ENCODE peak calls at places on chromosomes 4 and X, in four cellular contexts. E is neuronal stem cell, N is IMR-90, A is H9. K is an unnamed sample.

GRCh38 chr4:185671496-185671895 is 136.2 kb upstream of the PDLIM3 start:
- DNase-seq in N (no peak), E (no peak), A (no peak), K (no peak)

GRCh38 chr4:141464366-141464765 is 172.0 kb upstream of the IL15 start:
- DNase-seq in N (no peak), A (no peak), E (no peak), K (no peak)

GRCh38 chr4:37663552-37663951 is 22.6 kb downstream of the RELL1 start:
- DNase-seq in E (no peak), N (no peak), A (no peak), K (no peak)

GRCh38 chr4:89249313-89249712 is 58.3 kb downstream of the GPRIN3 start:
- DNase-seq in A (no peak), E (no peak), N (no peak), K (no peak)

GRCh38 chr4:137425281-137425680 is 107.0 kb downstream of the PCDH18 start:
- DNase-seq in A (no peak), E (no peak), N (no peak), K (no peak)

GRCh38 chr4:168766537-168767316 is 243.3 kb downstream of the CBR4 start:
- DNase-seq in A (no peak), E (no peak), N (peak; percentile 88), K (peak; percentile 82)

GRCh38 chr4:138320030-138320429 is 77.9 kb upstream of the SLC7A11 start:
- DNase-seq in A (no peak), N (no peak), E (no peak), K (no peak)

GRCh38 chr4:141275834-141276233 is 55.1 kb downstream of the ZNF330 start:
- DNase-seq in N (peak; percentile 94), E (no peak), A (no peak), K (peak; percentile 31)

GRCh38 chrX:153627675-153628111 is 19.3 kb upstream of the DUSP9 start:
- DNase-seq in E (no peak), A (no peak), N (no peak), K (no peak)

GRCh38 chr4:1172971-1173757 is 781 bp upstream of the SPON2 start:
- DNase-seq in A (peak; percentile 59), E (no peak), N (peak; percentile 78), K (peak; percentile 98)

GRCh38 chr4:1170156-1170804 is 2.1 kb downstream of the SPON2 start:
- DNase-seq in A (no peak), N (no peak), E (no peak), K (peak; percentile 19)

GRCh38 chr4:1170805-1171305 is 1.5 kb downstream of the SPON2 start:
- DNase-seq in N (no peak), E (no peak), A (no peak), K (peak; percentile 32)

GRCh38 chr4:1171306-1172227 is 816 bp downstream of the SPON2 start:
- DNase-seq in N (no peak), A (peak; percentile 59), E (no peak), K (no peak)

DNA sequence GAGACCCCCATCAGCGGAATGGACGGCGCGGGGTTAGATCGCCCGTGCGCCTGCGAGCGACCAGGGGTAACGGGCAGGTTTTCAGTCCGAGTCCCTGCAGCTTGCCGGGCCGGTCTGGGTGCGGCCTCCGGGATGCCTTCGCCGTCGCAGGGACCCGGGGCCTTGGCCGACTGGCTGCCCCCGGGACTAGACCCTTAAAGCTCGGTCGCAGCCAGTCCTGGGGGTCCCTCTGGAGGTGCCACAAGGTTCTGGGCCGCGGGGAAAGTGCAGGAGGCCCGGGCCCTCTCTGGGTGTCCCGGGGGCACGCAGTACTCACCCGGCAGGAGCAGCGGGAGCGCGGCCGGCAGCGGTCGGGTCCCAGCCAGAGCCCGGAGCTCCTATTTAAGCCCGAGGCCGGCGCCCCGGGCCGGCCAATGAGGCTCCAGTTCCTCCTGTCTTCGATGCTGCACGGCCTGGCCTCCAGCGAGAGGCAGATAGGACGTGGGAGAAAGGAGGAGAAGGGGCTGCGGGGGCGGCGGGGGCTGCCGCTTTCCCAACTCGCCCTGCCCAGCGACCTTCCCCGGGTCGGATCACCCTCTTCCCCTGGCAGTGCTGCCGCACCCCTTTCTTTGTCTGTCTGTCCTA is at the start of gene SPON2:
- DNase-seq in A (peak; percentile 56), N (peak; percentile 27), E (peak; percentile 47), K (peak; percentile 89)
- H4K8ac ChIP-seq in A (no peak within 1 kb of the TSS), N (peak within 1 kb of the TSS; percentile 56), E (no peak within 1 kb of the TSS), K (peak within 1 kb of the TSS; percentile 95)

GRCh38 chrX:39603291-39603690 is 494.5 kb downstream of the BCOR start:
- DNase-seq in N (no peak), A (no peak), E (no peak), K (no peak)
- H3K9ac ChIP-seq in N (no peak overlapping the region), A (no peak overlapping the region), E (no peak overlapping the region), K (no peak overlapping the region)

GRCh38 chr4:10612476-10612875 is 72.1 kb downstream of the CLNK start:
- DNase-seq in A (no peak), N (no peak), E (no peak), K (no peak)
- H4K8ac ChIP-seq in A (no peak overlapping the region), N (peak overlapping the region; percentile 93), E (no peak overlapping the region), K (no peak overlapping the region)

GRCh38 chrX:2587146-2587545 is 86.4 kb upstream of the DHRSX start:
- DNase-seq in N (no peak), A (no peak), E (no peak), K (no peak)

GRCh38 chrX:2584216-2584615 is 83.4 kb upstream of the DHRSX start:
- DNase-seq in N (no peak), A (peak; percentile 40), E (no peak), K (no peak)

GRCh38 chrX:2584659-2585470 is 84.1 kb upstream of the DHRSX start:
- DNase-seq in N (no peak), A (no peak), E (no peak), K (no peak)

GRCh38 chrX:2581296-2581695 is 80.5 kb upstream of the DHRSX start:
- DNase-seq in N (no peak), E (no peak), A (no peak), K (no peak)

GRCh38 chrX:2583194-2584162 is 82.7 kb upstream of the DHRSX start:
- DNase-seq in A (no peak), N (no peak), E (no peak), K (no peak)
- H3K9ac ChIP-seq in A (no peak overlapping the region), N (no peak overlapping the region), E (peak overlapping the region; percentile 74), K (no peak overlapping the region)

GRCh38 chr4:1244081-1244977 is 4.6 kb downstream of the CTBP1 start:
- DNase-seq in A (no peak), N (no peak), E (no peak), K (no peak)
- H4K8ac ChIP-seq in A (no peak overlapping the region), N (no peak overlapping the region), E (no peak overlapping the region), K (peak overlapping the region; percentile 57)

DNA sequence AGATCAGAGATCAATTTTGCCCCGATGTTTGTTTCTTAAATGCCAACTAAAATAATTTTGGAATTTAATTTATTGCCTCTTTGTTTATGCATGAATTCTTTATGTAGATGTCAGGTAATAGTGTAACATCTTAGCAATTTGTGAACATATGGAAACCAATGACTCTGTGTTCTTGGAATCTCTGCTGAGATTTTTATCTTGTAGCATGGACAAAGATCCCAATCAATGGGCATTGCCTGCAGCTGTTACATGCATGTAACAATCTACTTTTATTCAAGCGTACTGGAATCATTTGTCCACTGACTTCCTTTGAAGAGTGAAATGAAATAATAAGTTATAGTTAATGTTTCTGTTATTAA is 61.6 kb upstream of the ARSJ start:
- DNase-seq in N (peak; percentile 57), E (no peak), A (no peak), K (no peak)
- H3K9ac ChIP-seq in N (no peak overlapping the region), E (no peak overlapping the region), A (no peak overlapping the region), K (no peak overlapping the region)

DNA sequence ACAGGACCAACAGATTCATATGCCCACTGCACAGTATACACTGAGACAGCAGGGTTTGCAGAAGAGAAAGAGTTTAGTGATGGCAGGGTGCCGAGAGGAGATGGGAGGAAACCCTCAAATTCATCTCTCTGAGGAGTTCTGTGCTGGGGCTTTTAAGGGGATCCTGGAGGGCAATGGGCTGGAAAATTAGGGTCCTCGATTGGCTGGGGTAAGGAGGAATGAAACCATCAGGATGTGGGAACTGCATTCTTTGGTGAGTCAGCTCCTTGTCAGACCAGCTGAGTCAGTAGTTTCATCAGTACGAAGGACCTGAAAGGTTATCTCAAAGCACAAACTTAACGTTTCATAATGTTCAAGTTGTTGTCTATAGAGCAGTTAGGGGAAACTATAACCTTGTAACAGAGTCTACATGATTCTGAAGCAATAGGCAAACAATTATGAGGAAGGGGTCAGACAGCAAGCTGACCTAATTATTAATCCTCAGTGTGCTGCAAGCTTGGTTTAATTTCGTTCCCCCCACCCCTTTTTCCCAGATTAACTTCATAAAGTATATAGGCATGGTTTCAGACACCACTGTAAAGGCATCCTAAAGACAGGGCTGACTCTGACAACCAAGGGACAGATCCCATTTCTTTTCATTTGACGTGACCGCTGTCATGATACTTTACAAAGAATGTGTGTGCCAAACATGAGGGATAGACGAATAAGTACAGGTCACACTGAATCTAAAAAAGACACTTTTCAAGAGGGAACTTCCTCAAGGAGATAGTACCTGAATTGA is 1.5 kb upstream of the MSMO1 start:
- DNase-seq in A (no peak), E (no peak), N (peak; percentile 93), K (peak; percentile 76)
- H4K8ac ChIP-seq in A (no peak overlapping the region), E (no peak overlapping the region), N (peak overlapping the region; percentile 71), K (peak overlapping the region; percentile 76)

GRCh38 chr4:38948551-38948950 is 80.9 kb downstream of the FAM114A1 start:
- DNase-seq in N (peak; percentile 95), E (no peak), A (no peak), K (peak; percentile 90)
- H3K9ac ChIP-seq in N (peak overlapping the region; percentile 19), E (no peak overlapping the region), A (no peak overlapping the region), K (peak overlapping the region; percentile 53)

DNA sequence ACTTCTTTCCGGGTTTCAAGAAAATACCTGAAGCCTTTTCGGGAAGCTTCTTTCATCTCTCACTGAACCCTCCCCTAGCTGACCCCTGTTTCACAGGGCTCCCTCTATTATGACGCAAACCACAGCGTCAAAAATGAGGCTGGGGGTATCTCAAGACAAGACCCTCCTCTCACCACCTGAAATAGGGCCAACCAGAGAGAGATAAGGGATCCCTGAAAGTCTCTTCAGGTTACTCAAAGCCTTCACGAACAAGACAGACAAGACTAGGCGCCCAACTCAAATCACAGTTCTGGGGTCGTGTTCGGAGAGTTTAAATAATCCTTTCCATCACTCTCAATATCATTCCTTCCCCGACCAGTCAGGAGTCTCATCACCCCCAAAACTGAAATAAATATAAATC is 1.2 kb downstream of the PHF8 start:
- DNase-seq in N (no peak), A (no peak), E (peak; percentile 2), K (peak; percentile 10)
- H4K8ac ChIP-seq in N (no peak overlapping the region), A (no peak overlapping the region), E (no peak overlapping the region), K (no peak overlapping the region)

DNA sequence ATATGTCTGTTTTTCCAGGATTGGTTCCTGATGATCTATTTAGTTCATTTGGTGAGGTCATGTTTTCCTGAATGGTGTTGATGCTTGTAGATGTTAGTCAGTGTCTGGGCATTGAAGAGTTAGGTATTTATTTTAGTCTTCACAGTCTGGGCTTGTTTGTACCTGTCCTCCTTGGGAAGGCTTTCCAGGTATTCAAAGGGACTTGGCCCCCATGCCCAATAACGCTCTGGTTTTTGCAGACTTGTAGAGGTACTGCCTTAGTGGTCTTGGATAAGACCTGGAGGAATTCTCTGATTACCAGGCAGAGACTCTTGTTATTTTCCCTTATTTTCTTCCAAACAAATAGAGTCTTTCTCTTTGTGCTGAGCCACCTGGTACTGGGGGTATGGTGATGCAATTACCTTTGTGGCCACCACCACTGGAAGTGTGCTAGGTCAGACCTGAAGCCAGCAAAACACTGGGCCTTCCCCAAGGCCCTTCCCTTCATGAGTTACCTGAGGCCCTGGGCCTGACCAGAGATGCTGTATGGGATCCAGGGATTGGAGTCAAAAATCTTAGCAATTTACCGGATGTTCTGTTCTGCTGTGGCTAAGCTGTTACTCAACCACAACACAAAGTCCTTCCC is 63.3 kb upstream of the RXFP1 start:
- DNase-seq in A (no peak), N (no peak), E (no peak), K (no peak)
- H3K9ac ChIP-seq in A (no peak overlapping the region), N (no peak overlapping the region), E (no peak overlapping the region), K (peak overlapping the region; percentile 28)

K was measured in mesenchymal stem cell.